ENCODE peak calls at places on chromosomes 1 and 21, in seven cellular contexts. N is CD8-positive, alpha-beta T cell; J is GM19239; B is cardiac septum; E is nucleus accumbens; C is COR-L47; P is amniotic stem cell. M is an unnamed sample.

GRCh38 chr1:196773713-196774112 is 927 bp upstream of the CFHR3 start:
- DNase-seq in N (no peak), J (no peak), B (no peak), E (no peak), C (no peak), P (no peak), M (no peak)

GRCh38 chr1:155134858-155135415 is 715 bp upstream of the SLC50A1 start:
- DNase-seq in N (no peak), J (no peak), B (peak), E (peak), C (peak), P (peak), M (no peak)

GRCh38 chr1:175338447-175339135 is 146.0 kb upstream of the KIAA0040 start:
- DNase-seq in N (peak), J (no peak), B (no peak), E (no peak), C (peak), P (no peak), M (no peak)

GRCh38 chr1:175690926-175691325 is 52.5 kb downstream of the TNR start:
- DNase-seq in N (no peak), J (no peak), B (no peak), E (no peak), C (no peak), P (no peak), M (no peak)

GRCh38 chr1:41329662-41330587 is 31.3 kb upstream of the FOXO6 start:
- DNase-seq in N (no peak), J (no peak), B (peak), E (no peak), C (no peak), P (no peak), M (no peak)

GRCh38 chr1:47031059-47031458 is 7.6 kb downstream of the CYP4X1 start:
- DNase-seq in N (no peak), J (no peak), B (no peak), E (no peak), C (no peak), P (no peak), M (no peak)

GRCh38 chr1:48671578-48671977 is 105.1 kb downstream of the BEND5 start:
- DNase-seq in N (no peak), J (no peak), B (no peak), E (no peak), C (no peak), P (no peak), M (no peak)

GRCh38 chr1:89931950-89932349 is 63.0 kb upstream of the ZNF326 start:
- DNase-seq in N (no peak), J (no peak), B (no peak), E (no peak), C (no peak), P (no peak), M (no peak)

GRCh38 chr21:45800339-45801080 is 157.0 kb downstream of the PCBP3 start:
- DNase-seq in N (no peak), J (no peak), B (no peak), E (no peak), C (no peak), P (no peak), M (no peak)

GRCh38 chr1:183385746-183386145 is 32.4 kb downstream of the NMNAT2 start:
- DNase-seq in N (no peak), J (no peak), B (no peak), E (no peak), C (no peak), P (no peak), M (no peak)

GRCh38 chr1:152179566-152179965 is 20.5 kb upstream of the RPTN start:
- DNase-seq in N (no peak), J (no peak), B (no peak), E (no peak), C (no peak), P (no peak), M (no peak)

GRCh38 chr1:65027699-65028358 is 61.5 kb upstream of the JAK1 start:
- DNase-seq in N (no peak), J (no peak), B (no peak), E (no peak), C (peak), P (no peak), M (no peak)

GRCh38 chr1:182610606-182611194 is 6.5 kb upstream of the RGS16 start:
- DNase-seq in N (no peak), J (no peak), B (no peak), E (no peak), C (no peak), P (no peak), M (no peak)

GRCh38 chr1:179586107-179586823 is 5.4 kb upstream of the TDRD5 start:
- DNase-seq in N (no peak), J (no peak), B (no peak), E (peak), C (peak), P (no peak), M (no peak)

GRCh38 chr1:219710529-219711194 is 97.8 kb upstream of the ZC3H11B start:
- DNase-seq in N (no peak), J (no peak), B (no peak), E (no peak), C (no peak), P (peak), M (no peak)

GRCh38 chr21:42145569-42146250 is 73.2 kb upstream of the ABCG1 start:
- DNase-seq in N (peak), J (peak), B (peak), E (peak), C (peak), P (peak), M (peak)

GRCh38 chr1:63774617-63775417 is 1.0 kb downstream of the ROR1 start:
- DNase-seq in N (no peak), J (no peak), B (no peak), E (peak), C (no peak), P (peak), M (no peak)

GRCh38 chr1:112237983-112238515 is 158.0 kb upstream of the CTTNBP2NL start:
- DNase-seq in N (no peak), J (no peak), B (no peak), E (no peak), C (peak), P (no peak), M (no peak)

GRCh38 chr1:41366428-41367101 is 5.3 kb downstream of the FOXO6 start:
- DNase-seq in N (peak), J (no peak), B (no peak), E (peak), C (peak), P (no peak), M (peak)

GRCh38 chr1:88063605-88064004 is 620.5 kb upstream of the PKN2 start:
- DNase-seq in N (no peak), J (no peak), B (no peak), E (no peak), C (no peak), P (no peak), M (no peak)

GRCh38 chr21:33824156-33824941 is 91.3 kb downstream of the ATP5PO start:
- DNase-seq in N (no peak), J (no peak), B (no peak), E (no peak), C (no peak), P (no peak), M (no peak)

GRCh38 chr1:168170552-168171508 is 7.9 kb upstream of the TIPRL start:
- DNase-seq in N (no peak), J (no peak), B (no peak), E (no peak), C (no peak), P (no peak), M (no peak)

GRCh38 chr1:154831470-154831869 is 38.6 kb downstream of the KCNN3 start:
- DNase-seq in N (no peak), J (no peak), B (no peak), E (no peak), C (no peak), P (no peak), M (no peak)

GRCh38 chr1:6288026-6288425 is 27.1 kb upstream of the GPR153 start:
- DNase-seq in N (peak), J (no peak), B (no peak), E (no peak), C (no peak), P (no peak), M (no peak)

GRCh38 chr1:50110656-50111055 is 1.9 kb downstream of the ELAVL4 start:
- DNase-seq in N (no peak), J (no peak), B (no peak), E (no peak), C (peak), P (no peak), M (no peak)

GRCh38 chr1:151134396-151134795 is 12.0 kb downstream of the SEMA6C start:
- DNase-seq in N (no peak), J (no peak), B (no peak), E (no peak), C (no peak), P (no peak), M (no peak)

GRCh38 chr1:157113116-157113515 is 13.5 kb upstream of the ETV3L start:
- DNase-seq in N (no peak), J (no peak), B (peak), E (no peak), C (no peak), P (no peak), M (peak)

GRCh38 chr1:23224721-23225648 is 7.7 kb upstream of the HTR1D start:
- DNase-seq in N (no peak), J (no peak), B (no peak), E (no peak), C (peak), P (peak), M (no peak)

GRCh38 chr1:206544562-206545257 is 37.4 kb downstream of the RASSF5 start:
- DNase-seq in N (peak), J (peak), B (peak), E (peak), C (peak), P (no peak), M (peak)

GRCh38 chr1:19156676-19157075 is 53.4 kb downstream of the UBR4 start:
- DNase-seq in N (no peak), J (no peak), B (no peak), E (no peak), C (no peak), P (no peak), M (peak)

GRCh38 chr21:45981641-45982255 is at the start of gene COL6A1:
- DNase-seq in N (peak), J (no peak), B (peak), E (no peak), C (no peak), P (no peak), M (no peak)

GRCh38 chr1:1259948-1260614 is 13.6 kb upstream of the C1QTNF12 start:
- DNase-seq in N (no peak), J (no peak), B (no peak), E (peak), C (no peak), P (no peak), M (no peak)

GRCh38 chr1:84753516-84754375 is 63.5 kb upstream of the SSX2IP start:
- DNase-seq in N (peak), J (peak), B (peak), E (peak), C (peak), P (peak), M (peak)

GRCh38 chr1:36350659-36351171 is 27.3 kb upstream of the EVA1B start:
- DNase-seq in N (peak), J (no peak), B (no peak), E (no peak), C (no peak), P (peak), M (peak)

GRCh38 chr1:66339944-66340343 is 194.0 kb upstream of the SGIP1 start:
- DNase-seq in N (no peak), J (no peak), B (no peak), E (no peak), C (no peak), P (no peak), M (no peak)

GRCh38 chr21:34092241-34092921 is 19.0 kb downstream of the MRPS6 start:
- DNase-seq in N (no peak), J (no peak), B (no peak), E (no peak), C (peak), P (no peak), M (no peak)